ENCODE peak calls at places on chromosomes 4 and X, in four cellular contexts. F is DMS 273 treated with DMSO at 0.1 percent for 48 hours, W is immature natural killer cell, H is astrocyte of the spinal cord. A is an unnamed sample.

GRCh38 chr4:123706961-123707360 is 310.4 kb downstream of the SPRY1 start:
- DNase-seq in H (peak), W (no peak), F (no peak), A (no peak)

GRCh38 chr4:179110356-179110755 is 1668.1 kb upstream of the AGA start:
- DNase-seq in F (no peak), W (no peak), H (peak), A (no peak)

GRCh38 chr4:155473420-155474095 is 96.8 kb upstream of the MAP9 start:
- DNase-seq in F (no peak), H (no peak), W (no peak), A (no peak)

GRCh38 chrX:11629593-11630211 is 36.0 kb downstream of the ARHGAP6 start:
- DNase-seq in W (no peak), F (no peak), H (peak), A (no peak)

GRCh38 chrX:134599173-134599914 is 58.9 kb downstream of the PLAC1 start:
- DNase-seq in F (no peak), H (peak), W (no peak), A (no peak)

GRCh38 chr4:7781361-7781760 is 158.3 kb downstream of the AFAP1 start:
- DNase-seq in F (no peak), W (no peak), H (no peak), A (no peak)

GRCh38 chr4:156312261-156312847 is 358.7 kb upstream of the CTSO start:
- DNase-seq in W (no peak), F (no peak), H (peak), A (no peak)

GRCh38 chr4:82282875-82283274 is 90.9 kb downstream of the HNRNPD start:
- DNase-seq in H (no peak), F (no peak), W (no peak), A (no peak)

GRCh38 chr4:163505374-163505773 is 10.9 kb downstream of the TMA16 start:
- DNase-seq in H (no peak), W (no peak), F (no peak), A (no peak)

GRCh38 chr4:114021445-114021844 is 42.0 kb upstream of the ARSJ start:
- DNase-seq in H (no peak), F (no peak), W (no peak), A (no peak)

GRCh38 chrX:155857561-155857960 is 23.6 kb upstream of the VAMP7 start:
- DNase-seq in F (no peak), W (no peak), H (no peak), A (no peak)

GRCh38 chr4:111494471-111494870 is 650.8 kb upstream of the FAM241A start:
- DNase-seq in F (no peak), W (no peak), H (peak), A (no peak)

GRCh38 chr4:27624749-27625148 is 764.1 kb downstream of the STIM2 start:
- DNase-seq in H (no peak), F (no peak), W (no peak), A (no peak)

GRCh38 chr4:42142586-42142985 is 9.9 kb downstream of the BEND4 start:
- DNase-seq in H (no peak), F (no peak), W (no peak), A (no peak)

GRCh38 chr4:186823989-186824388 is 100.3 kb upstream of the FAT1 start:
- DNase-seq in H (peak), F (peak), W (no peak), A (no peak)

GRCh38 chrX:107683124-107683895 is 55.0 kb downstream of the PRPS1 start:
- DNase-seq in F (no peak), W (no peak), H (no peak), A (no peak)

GRCh38 chrX:95056901-95057300 is 1382.9 kb downstream of the FAM133A start:
- DNase-seq in H (peak), F (no peak), W (no peak), A (no peak)

GRCh38 chr4:101291198-101291597 is 56.1 kb downstream of the PPP3CA start:
- DNase-seq in H (no peak), F (no peak), W (no peak), A (no peak)

GRCh38 chrX:69309074-69309792 is 144.0 kb upstream of the PJA1 start:
- DNase-seq in F (no peak), W (no peak), H (no peak), A (no peak)

GRCh38 chrX:129686422-129686948 is 31.7 kb upstream of the APLN start:
- DNase-seq in F (no peak), H (no peak), W (no peak), A (no peak)

GRCh38 chr4:186644737-186645261 is 78.9 kb downstream of the FAT1 start:
- DNase-seq in W (no peak), F (no peak), H (peak), A (no peak)

GRCh38 chr4:41696131-41696530 is 52.4 kb downstream of the PHOX2B start:
- DNase-seq in H (no peak), W (no peak), F (no peak), A (no peak)

GRCh38 chr4:163331629-163332360 is 601 bp downstream of the NPY1R start:
- DNase-seq in F (no peak), H (peak), W (no peak), A (no peak)

GRCh38 chrX:134172588-134173259 is 64.3 kb upstream of the CCDC160 start:
- DNase-seq in H (peak), F (no peak), W (peak), A (peak)

GRCh38 chrX:94751611-94752010 is 1077.6 kb downstream of the FAM133A start:
- DNase-seq in W (no peak), F (no peak), H (no peak), A (no peak)

GRCh38 chrX:37785569-37785968 is 5.7 kb downstream of the CYBB start:
- DNase-seq in W (no peak), H (peak), F (no peak), A (no peak)

GRCh38 chr4:90137545-90137944 is 10.4 kb downstream of the CCSER1 start:
- DNase-seq in F (no peak), W (no peak), H (no peak), A (no peak)

GRCh38 chr4:160877087-160877790 is 1286.6 kb downstream of the FSTL5 start:
- DNase-seq in F (no peak), H (peak), W (no peak), A (no peak)

GRCh38 chr4:53962516-53963225 is 101.7 kb downstream of the CHIC2 start:
- DNase-seq in W (no peak), F (no peak), H (peak), A (no peak)

GRCh38 chrX:7316887-7317286 is 168.9 kb upstream of the PUDP start:
- DNase-seq in W (no peak), F (no peak), H (no peak), A (no peak)